ENCODE peak calls at places on chromosomes 16 and 17, in ten cellular contexts. V is lower leg skin, K is A673, Y is ovary, N is tibial nerve, R is cardiac muscle cell, I is AG09309, M is HCT116, E is brain microvascular endothelial cell, C is fibroblast of lung. L is an unnamed sample.

GRCh38 chr16:87487361-87487924 is 5.4 kb downstream of the ZCCHC14 start:
- DNase-seq in V (peak), K (no peak), Y (no peak), N (peak), R (peak), I (no peak), M (peak), E (no peak), C (peak), L (no peak)

GRCh38 chr16:87789437-87790277 is 23.9 kb upstream of the KLHDC4 start:
- DNase-seq in V (peak), K (no peak), Y (no peak), N (no peak), R (no peak), I (peak), M (no peak), E (peak), C (peak), L (no peak)

GRCh38 chr16:28092721-28093382 is 29.3 kb upstream of the GSG1L start:
- DNase-seq in V (no peak), K (no peak), Y (no peak), N (no peak), R (no peak), I (no peak), M (no peak), E (no peak), C (no peak), L (no peak)

GRCh38 chr16:57941016-57941656 is 29.8 kb downstream of the CNGB1 start:
- DNase-seq in V (peak), K (peak), Y (no peak), N (peak), R (no peak), I (no peak), M (no peak), E (no peak), C (peak), L (peak)

GRCh38 chr17:73007447-73007846 is 85.0 kb downstream of the SLC39A11 start:
- DNase-seq in V (no peak), K (no peak), Y (no peak), N (no peak), R (no peak), I (no peak), M (no peak), E (no peak), C (peak), L (no peak)

GRCh38 chr17:48791128-48792032 is 25.6 kb downstream of the TTLL6 start:
- DNase-seq in V (peak), K (peak), Y (peak), N (peak), R (peak), I (peak), M (peak), E (peak), C (peak), L (peak)

GRCh38 chr17:41965694-41966375 is 760 bp upstream of the CNP start:
- DNase-seq in V (peak), K (peak), Y (peak), N (no peak), R (peak), I (no peak), M (peak), E (no peak), C (peak), L (no peak)

GRCh38 chr16:69892378-69892777 is 58.8 kb upstream of the CLEC18A start:
- DNase-seq in V (no peak), K (no peak), Y (no peak), N (no peak), R (no peak), I (no peak), M (no peak), E (no peak), C (no peak), L (no peak)

GRCh38 chr16:19179890-19180490 is 11.9 kb downstream of the SYT17 start:
- DNase-seq in V (peak), K (peak), Y (no peak), N (no peak), R (peak), I (no peak), M (peak), E (peak), C (peak), L (no peak)

GRCh38 chr17:77308768-77309726 is 168.3 kb downstream of the SEC14L1 start:
- DNase-seq in V (no peak), K (no peak), Y (no peak), N (no peak), R (no peak), I (no peak), M (no peak), E (peak), C (peak), L (no peak)

GRCh38 chr16:61500851-61501250 is 535.4 kb downstream of the CDH8 start:
- DNase-seq in V (no peak), K (no peak), Y (no peak), N (no peak), R (no peak), I (no peak), M (no peak), E (peak), C (no peak), L (no peak)
- H3K4me3 ChIP-seq in V (no peak), K (no peak), Y (no peak), N (no peak), R (no peak), I (no peak), M (no peak), E (no peak), C (no peak), L (no peak)

DNA sequence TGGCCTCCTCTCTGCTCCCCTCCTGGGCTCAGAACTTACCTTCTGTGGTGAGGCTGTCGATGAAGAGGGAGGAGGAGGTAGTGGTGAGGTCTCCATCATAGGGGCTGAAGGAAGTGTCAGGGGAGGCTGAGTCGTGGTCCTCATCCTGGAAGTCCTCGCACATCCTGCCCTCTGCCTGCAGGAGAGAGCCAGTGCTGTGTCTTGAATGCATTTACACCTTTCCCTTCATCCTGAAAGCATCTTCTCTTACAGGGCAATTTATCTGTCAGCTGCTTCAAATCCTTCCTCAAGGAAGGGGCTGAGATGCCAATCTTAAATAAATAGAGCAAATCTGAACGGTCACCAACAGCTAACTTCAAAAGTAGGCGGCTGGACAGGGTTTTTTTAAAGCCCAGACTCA is 73.6 kb downstream of the PLXDC1 start:
- DNase-seq in V (no peak), K (no peak), Y (no peak), N (no peak), R (no peak), I (no peak), M (no peak), E (no peak), C (no peak), L (no peak)
- TF ChIP-seq CTCF in V (no peak), K (no peak), Y (no peak), N (no peak), R (no peak), I (peak), M (no peak), E (peak), C (no peak), L (peak)

GRCh38 chr17:63973247-63973646 is 529 bp upstream of the SCN4A start:
- DNase-seq in V (no peak), K (no peak), Y (no peak), N (no peak), R (no peak), I (no peak), M (no peak), E (no peak), C (no peak), L (no peak)

GRCh38 chr17:63975541-63976092 is 2.9 kb upstream of the SCN4A start:
- DNase-seq in V (no peak), K (no peak), Y (no peak), N (no peak), R (no peak), I (no peak), M (no peak), E (no peak), C (no peak), L (no peak)

GRCh38 chr17:63973930-63974593 is 1.3 kb upstream of the SCN4A start:
- DNase-seq in V (no peak), K (no peak), Y (no peak), N (no peak), R (no peak), I (no peak), M (no peak), E (no peak), C (peak), L (no peak)

GRCh38 chr17:63972796-63973195 is at the start of gene SCN4A:
- DNase-seq in V (no peak), K (no peak), Y (no peak), N (no peak), R (no peak), I (no peak), M (no peak), E (no peak), C (no peak), L (no peak)

GRCh38 chr17:63974594-63975192 is 2.0 kb upstream of the SCN4A start:
- DNase-seq in V (no peak), K (no peak), Y (no peak), N (no peak), R (no peak), I (no peak), M (peak), E (peak), C (peak), L (no peak)
- H3K4me3 ChIP-seq in V (no peak), K (no peak), Y (no peak), N (no peak), R (no peak), I (no peak), M (peak), E (no peak), C (no peak), L (no peak)

GRCh38 chr17:79023886-79024771 is at the start of gene C1QTNF1:
- DNase-seq in V (no peak), K (peak), Y (peak), N (peak), R (peak), I (no peak), M (no peak), E (no peak), C (no peak), L (no peak)
- TF ChIP-seq CTCF in V (no peak), K (peak), Y (no peak), N (peak), R (peak), I (peak), M (peak), E (no peak), C (no peak), L (peak)

L was measured in astrocyte of the cerebellum.